ENCODE peak calls at places on chromosomes 16 and 17, in four cellular contexts. W, K, M and E are unnamed samples.

GRCh38 chr16:14309906-14310305 is 238.8 kb downstream of the MRTFB start:
- DNase-seq in W (no peak), K (no peak), M (no peak), E (no peak)

GRCh38 chr17:57928898-57929297 is 26.3 kb downstream of the CUEDC1 start:
- DNase-seq in W (no peak), K (no peak), M (no peak), E (no peak)

GRCh38 chr17:37701424-37702020 is 43.3 kb downstream of the HNF1B start:
- DNase-seq in W (peak), K (no peak), M (no peak), E (no peak)

GRCh38 chr17:15392326-15392739 is 50.9 kb upstream of the TEKT3 start:
- DNase-seq in W (no peak), K (no peak), M (no peak), E (no peak)

GRCh38 chr16:15777533-15778203 is 79.2 kb downstream of the MYH11 start:
- DNase-seq in W (peak), K (no peak), M (peak), E (no peak)

GRCh38 chr16:50479771-50480170 is 68.4 kb upstream of the NKD1 start:
- DNase-seq in W (no peak), K (no peak), M (no peak), E (no peak)

GRCh38 chr17:38861399-38861843 is 7.9 kb upstream of the RPL23 start:
- DNase-seq in W (peak), K (no peak), M (no peak), E (no peak)

GRCh38 chr17:56125830-56126819 is 27.1 kb upstream of the ANKFN1 start:
- DNase-seq in W (peak), K (no peak), M (peak), E (no peak)

GRCh38 chr16:9094008-9094846 is 2.8 kb downstream of the HAPSTR1 start:
- DNase-seq in W (no peak), K (no peak), M (no peak), E (no peak)
- H3K4me3 ChIP-seq in W (peak), K (peak), M (peak), E (peak)

GRCh38 chr16:2717360-2718263 is 2.4 kb downstream of the PRSS27 start:
- DNase-seq in W (no peak), K (no peak), M (no peak), E (no peak)

GRCh38 chr16:2720063-2720455 is at the start of gene PRSS27:
- DNase-seq in W (peak), K (no peak), M (no peak), E (no peak)

GRCh38 chr16:2716948-2717347 is 3.1 kb downstream of the PRSS27 start:
- DNase-seq in W (peak), K (no peak), M (no peak), E (no peak)

GRCh38 chr16:2720719-2721633 is 952 bp upstream of the PRSS27 start:
- DNase-seq in W (peak), K (peak), M (peak), E (peak)

DNA sequence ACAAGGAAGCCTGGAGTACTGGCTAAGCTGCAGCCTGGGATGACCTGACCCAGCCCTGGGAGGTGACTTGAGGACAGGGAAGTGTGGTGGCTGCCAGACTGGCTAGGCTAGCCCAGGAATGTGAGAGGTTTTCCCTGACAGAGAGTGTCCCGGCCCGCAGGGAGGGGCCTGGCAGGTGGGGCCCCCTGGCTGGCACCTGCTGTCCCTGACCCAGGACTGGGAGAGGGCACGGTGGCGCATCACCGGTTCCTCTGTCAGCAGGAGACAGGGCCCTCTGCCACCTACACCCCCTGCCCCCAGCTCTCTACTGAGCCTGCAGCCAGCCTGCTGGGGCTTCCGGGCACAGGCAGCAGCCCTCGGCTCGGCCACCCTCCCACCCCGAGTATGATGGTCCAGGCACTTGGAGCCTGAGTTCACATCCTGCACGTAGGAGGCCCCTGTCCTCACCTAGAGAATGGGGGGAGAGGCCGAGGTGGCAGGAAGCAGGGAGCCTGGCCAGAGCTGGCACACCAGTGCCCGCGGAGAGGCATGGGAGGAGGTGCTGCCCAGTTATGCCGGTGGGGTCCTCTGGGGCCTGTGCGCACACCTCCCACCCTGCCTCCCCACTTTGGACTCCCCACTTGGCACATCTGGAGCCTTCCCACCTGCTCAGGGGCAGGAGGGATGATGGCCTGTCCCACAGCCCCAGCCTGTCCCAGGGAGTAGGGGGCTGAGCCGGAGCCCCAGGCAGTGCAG is 529 bp downstream of the PRSS27 start:
- DNase-seq in W (no peak), K (no peak), M (no peak), E (no peak)
- H3K4me3 ChIP-seq in W (no peak), K (no peak), M (no peak), E (no peak)

DNA sequence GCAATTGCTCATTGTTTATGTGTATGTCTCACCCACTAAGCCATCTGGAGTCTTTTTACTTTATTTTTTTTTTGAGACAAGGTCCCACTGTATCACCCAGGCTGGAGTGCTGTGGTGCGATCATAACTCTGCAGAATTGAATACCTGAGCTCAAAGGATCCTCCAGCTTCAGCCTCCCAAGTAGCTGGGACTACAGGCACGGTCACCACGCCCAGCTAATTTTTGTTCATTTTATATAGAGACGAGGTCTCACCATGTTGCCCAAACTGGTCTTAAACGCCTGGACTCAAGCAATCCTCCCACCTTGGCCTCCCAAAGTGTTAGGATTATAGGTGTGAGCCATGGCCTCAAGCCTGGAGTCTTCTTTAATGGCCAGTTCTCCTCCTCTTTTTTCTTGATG is 524 bp downstream of the CD300LB start:
- DNase-seq in W (no peak), K (no peak), M (no peak), E (no peak)
- H3K4me3 ChIP-seq in W (no peak), K (no peak), M (no peak), E (no peak)

GRCh38 chr17:45312477-45313418 is 4.1 kb downstream of the MAP3K14 start:
- DNase-seq in W (no peak), K (no peak), M (no peak), E (no peak)
- H3K4me3 ChIP-seq in W (no peak), K (peak), M (no peak), E (peak)

DNA sequence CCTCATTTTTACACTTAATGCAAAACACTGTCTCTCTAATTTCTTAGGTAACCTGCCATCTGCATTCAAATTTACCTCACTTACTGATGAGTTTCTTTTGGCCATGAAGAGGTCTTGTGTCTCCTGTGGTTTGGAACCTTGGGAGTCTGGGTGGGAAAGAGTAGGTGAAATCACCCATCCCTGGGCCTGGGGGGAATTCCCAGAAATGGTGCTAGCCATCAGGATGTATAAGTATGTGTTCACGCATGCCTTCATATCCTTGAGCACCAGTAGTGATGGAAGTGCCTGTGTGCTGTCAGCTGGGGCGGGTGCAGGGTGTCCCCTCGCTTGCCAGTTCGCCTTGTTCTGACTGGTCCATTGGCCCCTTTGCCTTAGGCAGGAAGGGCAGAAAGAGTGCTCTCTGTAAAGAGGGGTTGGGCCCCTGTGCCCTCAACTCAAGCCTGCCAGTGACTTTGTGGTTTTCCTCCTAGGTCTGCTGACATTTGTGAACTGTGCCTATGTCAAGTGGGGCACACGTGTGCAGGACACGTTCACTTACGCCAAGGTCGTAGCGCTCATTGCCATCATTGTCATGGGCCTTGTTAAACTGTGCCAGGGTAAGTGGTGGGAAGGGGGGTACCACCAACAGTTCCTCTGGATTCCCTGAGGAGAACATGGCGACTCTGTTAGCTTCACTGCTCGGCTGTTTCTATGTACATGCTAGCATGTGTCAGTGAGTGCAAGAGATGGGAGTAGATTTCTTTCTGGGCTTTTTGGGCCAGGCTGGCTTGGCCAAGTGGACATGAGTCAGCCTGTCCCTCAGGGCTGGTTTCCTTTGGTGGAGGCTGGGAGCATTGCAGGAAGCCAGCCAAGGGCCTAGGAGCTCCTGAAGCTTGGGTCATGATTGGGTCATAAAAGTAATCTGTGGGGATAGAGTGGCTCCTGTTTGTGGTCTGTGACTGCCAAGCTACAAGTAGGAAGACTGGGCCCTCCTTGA is 23.2 kb downstream of the SLC7A6OS start:
- DNase-seq in W (no peak), K (no peak), M (no peak), E (no peak)
- H3K4me3 ChIP-seq in W (no peak), K (no peak), M (no peak), E (no peak)

DNA sequence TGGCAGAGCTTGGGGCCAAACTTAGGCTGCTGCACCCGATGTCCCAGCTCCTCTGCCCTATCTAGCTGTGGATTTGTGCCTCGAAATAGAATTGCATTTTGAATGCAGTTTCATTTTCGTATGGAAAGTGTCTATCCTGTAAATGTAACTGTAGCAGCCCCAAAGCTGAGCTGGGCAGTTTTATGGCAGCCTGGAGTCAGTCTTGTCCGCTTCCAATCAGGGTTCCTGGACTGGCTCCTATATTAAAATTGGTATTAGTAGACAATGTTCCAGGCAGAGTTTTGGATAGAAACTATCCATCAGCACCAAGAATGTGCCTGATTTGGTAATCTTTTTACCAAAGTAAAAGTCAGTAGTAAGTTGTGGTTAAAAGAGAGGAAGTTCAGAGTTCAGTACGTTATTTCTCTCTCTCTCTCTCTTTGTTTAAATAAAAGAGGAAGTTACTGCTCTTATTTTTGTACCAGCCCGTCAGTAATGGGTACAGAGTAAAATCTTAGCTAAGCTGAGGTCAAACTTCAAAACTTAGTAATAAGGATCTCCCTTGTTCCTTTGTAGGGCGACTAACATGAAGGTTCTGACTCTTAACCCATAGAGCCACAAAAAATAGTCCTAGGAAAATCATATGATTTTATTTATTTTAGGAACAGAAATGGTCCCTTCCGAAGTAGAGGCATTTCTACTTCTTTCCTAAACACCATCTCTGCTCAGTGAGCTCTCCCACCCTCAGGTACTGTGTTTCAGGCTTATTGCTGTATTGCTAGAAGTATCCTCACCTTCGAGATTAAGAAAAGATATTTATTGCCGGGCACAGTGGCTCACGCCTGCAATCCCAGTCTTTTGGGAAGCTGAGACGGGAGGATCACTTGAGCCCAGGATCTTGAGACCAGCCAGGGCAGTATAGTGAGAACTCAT is 28.0 kb downstream of the PRKCB start:
- DNase-seq in W (no peak), K (no peak), M (no peak), E (peak)
- H3K4me3 ChIP-seq in W (no peak), K (peak), M (no peak), E (peak)